ENCODE peak calls at places on chromosomes 11 and 22, in eight cellular contexts. One of them, this sample, is unnamed.

GRCh38 chr22:45397806-45398205 is 15.6 kb downstream of the SMC1B start:
- DNase-seq in ovary: no peak
- DNase-seq in CD4-positive, alpha-beta T cell: no peak
- DNase-seq in CD4-positive, CD25-positive, alpha-beta regulatory T cell: peak; percentile 18
- DNase-seq in fibroblast of lung: no peak
- DNase-seq in colonic mucosa: no peak
- DNase-seq in IMR-90: no peak
- DNase-seq in dorsolateral prefrontal cortex: no peak
- DNase-seq in this sample: no peak

GRCh38 chr11:19978668-19979518 is 181.4 kb downstream of the DBX1 start:
- DNase-seq in ovary: peak; percentile 33
- DNase-seq in CD4-positive, alpha-beta T cell: no peak
- DNase-seq in CD4-positive, CD25-positive, alpha-beta regulatory T cell: no peak
- DNase-seq in fibroblast of lung: peak; percentile 88
- DNase-seq in colonic mucosa: no peak
- DNase-seq in IMR-90: peak; percentile 90
- DNase-seq in dorsolateral prefrontal cortex: no peak
- DNase-seq in this sample: no peak

GRCh38 chr22:20844055-20845037 is 14.3 kb downstream of the PI4KA start:
- DNase-seq in ovary: no peak
- DNase-seq in CD4-positive, alpha-beta T cell: no peak
- DNase-seq in CD4-positive, CD25-positive, alpha-beta regulatory T cell: no peak
- DNase-seq in fibroblast of lung: no peak
- DNase-seq in colonic mucosa: no peak
- DNase-seq in IMR-90: no peak
- DNase-seq in dorsolateral prefrontal cortex: no peak
- DNase-seq in this sample: no peak

GRCh38 chr11:28808771-28809170 is 700.6 kb downstream of the METTL15 start:
- DNase-seq in ovary: no peak
- DNase-seq in CD4-positive, alpha-beta T cell: no peak
- DNase-seq in CD4-positive, CD25-positive, alpha-beta regulatory T cell: no peak
- DNase-seq in fibroblast of lung: no peak
- DNase-seq in colonic mucosa: no peak
- DNase-seq in IMR-90: no peak
- DNase-seq in dorsolateral prefrontal cortex: no peak
- DNase-seq in this sample: no peak

GRCh38 chr11:83033972-83034672 is 37.6 kb downstream of the RAB30 start:
- DNase-seq in ovary: peak; percentile 52
- DNase-seq in CD4-positive, alpha-beta T cell: no peak
- DNase-seq in CD4-positive, CD25-positive, alpha-beta regulatory T cell: no peak
- DNase-seq in fibroblast of lung: peak; percentile 88
- DNase-seq in colonic mucosa: peak; percentile 48
- DNase-seq in IMR-90: peak; percentile 71
- DNase-seq in dorsolateral prefrontal cortex: peak; percentile 38
- DNase-seq in this sample: peak; percentile 41

GRCh38 chr11:62665630-62666258 is 632 bp downstream of the CSKMT start:
- DNase-seq in ovary: peak; percentile 63
- DNase-seq in CD4-positive, alpha-beta T cell: peak; percentile 31
- DNase-seq in CD4-positive, CD25-positive, alpha-beta regulatory T cell: peak; percentile 58
- DNase-seq in fibroblast of lung: peak; percentile 66
- DNase-seq in colonic mucosa: peak; percentile 64
- DNase-seq in IMR-90: peak; percentile 66
- DNase-seq in dorsolateral prefrontal cortex: peak; percentile 57
- DNase-seq in this sample: peak; percentile 79

GRCh38 chr22:48404004-48404403 is 1423.7 kb downstream of the BRD1 start:
- DNase-seq in ovary: no peak
- DNase-seq in CD4-positive, alpha-beta T cell: no peak
- DNase-seq in CD4-positive, CD25-positive, alpha-beta regulatory T cell: no peak
- DNase-seq in fibroblast of lung: no peak
- DNase-seq in colonic mucosa: no peak
- DNase-seq in IMR-90: no peak
- DNase-seq in dorsolateral prefrontal cortex: no peak
- DNase-seq in this sample: no peak

GRCh38 chr11:10494636-10495463 is 39.8 kb downstream of the AMPD3 start:
- DNase-seq in ovary: peak; percentile 11
- DNase-seq in CD4-positive, alpha-beta T cell: no peak
- DNase-seq in CD4-positive, CD25-positive, alpha-beta regulatory T cell: no peak
- DNase-seq in fibroblast of lung: no peak
- DNase-seq in colonic mucosa: peak; percentile 15
- DNase-seq in IMR-90: no peak
- DNase-seq in dorsolateral prefrontal cortex: no peak
- DNase-seq in this sample: no peak

GRCh38 chr11:1851437-1852180 is 1.3 kb upstream of the LSP1 start:
- DNase-seq in ovary: no peak
- DNase-seq in CD4-positive, alpha-beta T cell: no peak
- DNase-seq in CD4-positive, CD25-positive, alpha-beta regulatory T cell: peak; percentile 17
- DNase-seq in fibroblast of lung: no peak
- DNase-seq in colonic mucosa: no peak
- DNase-seq in IMR-90: no peak
- DNase-seq in dorsolateral prefrontal cortex: no peak
- DNase-seq in this sample: no peak

GRCh38 chr22:35590634-35591295 is 26.4 kb downstream of the MB start:
- DNase-seq in ovary: no peak
- DNase-seq in CD4-positive, alpha-beta T cell: no peak
- DNase-seq in CD4-positive, CD25-positive, alpha-beta regulatory T cell: no peak
- DNase-seq in fibroblast of lung: no peak
- DNase-seq in colonic mucosa: no peak
- DNase-seq in IMR-90: no peak
- DNase-seq in dorsolateral prefrontal cortex: no peak
- DNase-seq in this sample: peak; percentile 86

GRCh38 chr22:39674536-39674935 is 104.0 kb downstream of the CACNA1I start:
- DNase-seq in ovary: no peak
- DNase-seq in CD4-positive, alpha-beta T cell: no peak
- DNase-seq in CD4-positive, CD25-positive, alpha-beta regulatory T cell: no peak
- DNase-seq in fibroblast of lung: peak; percentile 4
- DNase-seq in colonic mucosa: no peak
- DNase-seq in IMR-90: peak; percentile 26
- DNase-seq in dorsolateral prefrontal cortex: no peak
- DNase-seq in this sample: no peak

GRCh38 chr11:58059011-58059358 is 28.2 kb downstream of the OR6Q1 start:
- DNase-seq in ovary: no peak
- DNase-seq in CD4-positive, alpha-beta T cell: no peak
- DNase-seq in CD4-positive, CD25-positive, alpha-beta regulatory T cell: no peak
- DNase-seq in fibroblast of lung: peak; percentile 97
- DNase-seq in colonic mucosa: no peak
- DNase-seq in IMR-90: peak; percentile 92
- DNase-seq in dorsolateral prefrontal cortex: no peak
- DNase-seq in this sample: no peak

GRCh38 chr11:110908401-110909106 is 196.3 kb upstream of the ARHGAP20 start:
- DNase-seq in ovary: no peak
- DNase-seq in CD4-positive, alpha-beta T cell: no peak
- DNase-seq in CD4-positive, CD25-positive, alpha-beta regulatory T cell: peak; percentile 44
- DNase-seq in fibroblast of lung: peak; percentile 97
- DNase-seq in colonic mucosa: no peak
- DNase-seq in IMR-90: peak; percentile 94
- DNase-seq in dorsolateral prefrontal cortex: no peak
- DNase-seq in this sample: no peak

GRCh38 chr22:30228509-30229359 is 17.8 kb downstream of the LIF start:
- DNase-seq in ovary: no peak
- DNase-seq in CD4-positive, alpha-beta T cell: no peak
- DNase-seq in CD4-positive, CD25-positive, alpha-beta regulatory T cell: no peak
- DNase-seq in fibroblast of lung: peak; percentile 74
- DNase-seq in colonic mucosa: no peak
- DNase-seq in IMR-90: no peak
- DNase-seq in dorsolateral prefrontal cortex: no peak
- DNase-seq in this sample: no peak

GRCh38 chr11:9274499-9275228 is 9.5 kb upstream of the DENND5A start:
- DNase-seq in ovary: no peak
- DNase-seq in CD4-positive, alpha-beta T cell: no peak
- DNase-seq in CD4-positive, CD25-positive, alpha-beta regulatory T cell: no peak
- DNase-seq in fibroblast of lung: no peak
- DNase-seq in colonic mucosa: no peak
- DNase-seq in IMR-90: no peak
- DNase-seq in dorsolateral prefrontal cortex: no peak
- DNase-seq in this sample: no peak

GRCh38 chr11:114912826-114913225 is 234.5 kb downstream of the NXPE2 start:
- DNase-seq in ovary: no peak
- DNase-seq in CD4-positive, alpha-beta T cell: no peak
- DNase-seq in CD4-positive, CD25-positive, alpha-beta regulatory T cell: no peak
- DNase-seq in fibroblast of lung: no peak
- DNase-seq in colonic mucosa: no peak
- DNase-seq in IMR-90: no peak
- DNase-seq in dorsolateral prefrontal cortex: no peak
- DNase-seq in this sample: no peak

GRCh38 chr11:114914231-114915005 is 236.1 kb downstream of the NXPE2 start:
- DNase-seq in ovary: no peak
- DNase-seq in CD4-positive, alpha-beta T cell: no peak
- DNase-seq in CD4-positive, CD25-positive, alpha-beta regulatory T cell: no peak
- DNase-seq in fibroblast of lung: no peak
- DNase-seq in colonic mucosa: no peak
- DNase-seq in IMR-90: no peak
- DNase-seq in dorsolateral prefrontal cortex: no peak
- DNase-seq in this sample: no peak

DNA sequence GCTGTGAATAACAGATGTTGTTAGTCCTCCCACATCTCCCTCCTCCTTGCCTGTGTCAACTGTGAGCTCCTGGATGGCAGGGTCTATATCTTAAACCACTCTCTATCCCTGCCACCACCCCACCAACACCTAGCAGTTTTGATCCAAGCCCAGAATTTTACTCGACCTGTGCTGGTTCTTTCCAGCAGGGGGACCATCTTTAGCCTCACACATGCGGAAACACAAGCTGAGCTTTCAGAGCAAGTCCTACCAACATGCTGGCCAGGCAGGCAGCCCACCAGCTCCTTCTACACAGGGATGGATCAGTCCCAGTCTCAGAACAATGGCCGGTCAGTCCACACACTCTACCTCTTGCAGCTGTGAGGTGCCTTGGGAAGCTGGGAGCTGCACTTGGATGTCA is 231.5 kb downstream of the NXPE2 start:
- DNase-seq in ovary: no peak
- DNase-seq in CD4-positive, alpha-beta T cell: no peak
- DNase-seq in CD4-positive, CD25-positive, alpha-beta regulatory T cell: no peak
- DNase-seq in fibroblast of lung: no peak
- DNase-seq in colonic mucosa: no peak
- DNase-seq in IMR-90: no peak
- DNase-seq in dorsolateral prefrontal cortex: no peak
- DNase-seq in this sample: no peak
- H3K27ac ChIP-seq in ovary: no peak overlapping the region
- H3K27ac ChIP-seq in CD4-positive, alpha-beta T cell: no peak overlapping the region
- H3K27ac ChIP-seq in CD4-positive, CD25-positive, alpha-beta regulatory T cell: no peak overlapping the region
- H3K27ac ChIP-seq in fibroblast of lung: no peak overlapping the region
- H3K27ac ChIP-seq in colonic mucosa: no peak overlapping the region
- H3K27ac ChIP-seq in IMR-90: no peak overlapping the region
- H3K27ac ChIP-seq in dorsolateral prefrontal cortex: no peak overlapping the region
- H3K27ac ChIP-seq in this sample: no peak overlapping the region

GRCh38 chr11:67356551-67356866 is 3.2 kb upstream of the POLD4 start:
- DNase-seq in ovary: peak; percentile 28
- DNase-seq in CD4-positive, alpha-beta T cell: no peak
- DNase-seq in CD4-positive, CD25-positive, alpha-beta regulatory T cell: no peak
- DNase-seq in fibroblast of lung: no peak
- DNase-seq in colonic mucosa: no peak
- DNase-seq in IMR-90: no peak
- DNase-seq in dorsolateral prefrontal cortex: no peak
- DNase-seq in this sample: no peak
- H3K27ac ChIP-seq in ovary: peak overlapping the region; percentile 96
- H3K27ac ChIP-seq in CD4-positive, alpha-beta T cell: no peak overlapping the region
- H3K27ac ChIP-seq in CD4-positive, CD25-positive, alpha-beta regulatory T cell: peak overlapping the region; percentile 15
- H3K27ac ChIP-seq in fibroblast of lung: peak overlapping the region; percentile 99
- H3K27ac ChIP-seq in colonic mucosa: peak overlapping the region; percentile 100
- H3K27ac ChIP-seq in IMR-90: peak overlapping the region; percentile 87
- H3K27ac ChIP-seq in dorsolateral prefrontal cortex: no peak overlapping the region
- H3K27ac ChIP-seq in this sample: peak overlapping the region; percentile 99

GRCh38 chr11:70201876-70202861 is 927 bp upstream of the FADD start:
- DNase-seq in ovary: no peak
- DNase-seq in CD4-positive, alpha-beta T cell: no peak
- DNase-seq in CD4-positive, CD25-positive, alpha-beta regulatory T cell: no peak
- DNase-seq in fibroblast of lung: peak; percentile 25
- DNase-seq in colonic mucosa: no peak
- DNase-seq in IMR-90: no peak
- DNase-seq in dorsolateral prefrontal cortex: no peak
- DNase-seq in this sample: no peak
- H3K27ac ChIP-seq in ovary: no peak overlapping the region
- H3K27ac ChIP-seq in CD4-positive, alpha-beta T cell: peak overlapping the region; percentile 97
- H3K27ac ChIP-seq in CD4-positive, CD25-positive, alpha-beta regulatory T cell: peak overlapping the region; percentile 88
- H3K27ac ChIP-seq in fibroblast of lung: peak overlapping the region; percentile 94
- H3K27ac ChIP-seq in colonic mucosa: peak overlapping the region; percentile 98
- H3K27ac ChIP-seq in IMR-90: no peak overlapping the region
- H3K27ac ChIP-seq in dorsolateral prefrontal cortex: no peak overlapping the region
- H3K27ac ChIP-seq in this sample: no peak overlapping the region

GRCh38 chr11:66688561-66689534 is 11.2 kb upstream of the RBM4B start:
- DNase-seq in ovary: no peak
- DNase-seq in CD4-positive, alpha-beta T cell: no peak
- DNase-seq in CD4-positive, CD25-positive, alpha-beta regulatory T cell: no peak
- DNase-seq in fibroblast of lung: no peak
- DNase-seq in colonic mucosa: no peak
- DNase-seq in IMR-90: no peak
- DNase-seq in dorsolateral prefrontal cortex: no peak
- DNase-seq in this sample: no peak
- H3K27ac ChIP-seq in ovary: no peak overlapping the region
- H3K27ac ChIP-seq in CD4-positive, alpha-beta T cell: no peak overlapping the region
- H3K27ac ChIP-seq in CD4-positive, CD25-positive, alpha-beta regulatory T cell: no peak overlapping the region
- H3K27ac ChIP-seq in fibroblast of lung: no peak overlapping the region
- H3K27ac ChIP-seq in colonic mucosa: no peak overlapping the region
- H3K27ac ChIP-seq in IMR-90: no peak overlapping the region
- H3K27ac ChIP-seq in dorsolateral prefrontal cortex: peak overlapping the region; percentile 30
- H3K27ac ChIP-seq in this sample: no peak overlapping the region

DNA sequence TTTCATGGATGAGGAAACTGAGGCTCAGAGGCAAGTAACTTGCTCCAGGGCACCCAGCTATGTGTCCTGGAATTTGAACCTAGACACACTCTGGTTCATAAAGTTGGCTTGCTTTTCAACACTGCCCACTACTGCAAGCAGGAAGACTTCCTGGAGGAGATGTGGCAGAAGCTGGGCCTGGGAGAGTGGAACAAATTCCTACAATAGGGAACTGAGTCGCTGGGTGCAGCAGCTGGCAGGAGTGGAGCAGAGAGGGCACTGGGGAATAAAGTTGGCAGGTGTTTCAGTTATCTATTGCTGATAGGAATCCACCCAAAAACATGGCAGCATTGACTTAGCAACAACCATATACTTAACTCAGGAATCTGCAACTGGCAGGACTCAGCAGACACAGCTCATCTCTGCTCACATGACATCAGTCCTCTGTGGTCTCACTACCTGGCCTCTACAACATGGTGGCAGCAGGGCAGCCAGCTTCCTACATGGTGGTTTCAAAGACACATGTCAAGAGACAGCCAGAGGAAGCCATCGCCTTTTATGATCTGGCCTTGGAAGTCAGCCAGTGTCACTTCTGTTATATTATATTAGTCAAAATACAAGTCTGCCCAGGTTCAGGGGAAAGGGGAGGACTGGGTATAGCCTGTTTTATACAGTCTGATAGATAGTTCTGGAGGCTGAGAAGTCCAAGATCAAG is 10.6 kb upstream of the CARD10 start:
- DNase-seq in ovary: no peak
- DNase-seq in CD4-positive, alpha-beta T cell: no peak
- DNase-seq in CD4-positive, CD25-positive, alpha-beta regulatory T cell: no peak
- DNase-seq in fibroblast of lung: no peak
- DNase-seq in colonic mucosa: peak; percentile 87
- DNase-seq in IMR-90: no peak
- DNase-seq in dorsolateral prefrontal cortex: no peak
- DNase-seq in this sample: no peak
- H3K27ac ChIP-seq in ovary: no peak overlapping the region
- H3K27ac ChIP-seq in CD4-positive, alpha-beta T cell: no peak overlapping the region
- H3K27ac ChIP-seq in CD4-positive, CD25-positive, alpha-beta regulatory T cell: no peak overlapping the region
- H3K27ac ChIP-seq in fibroblast of lung: no peak overlapping the region
- H3K27ac ChIP-seq in colonic mucosa: peak overlapping the region; percentile 68
- H3K27ac ChIP-seq in IMR-90: no peak overlapping the region
- H3K27ac ChIP-seq in dorsolateral prefrontal cortex: no peak overlapping the region
- H3K27ac ChIP-seq in this sample: no peak overlapping the region

GRCh38 chr11:72786305-72787261 is 7.3 kb downstream of the STARD10 start:
- DNase-seq in ovary: no peak
- DNase-seq in CD4-positive, alpha-beta T cell: no peak
- DNase-seq in CD4-positive, CD25-positive, alpha-beta regulatory T cell: no peak
- DNase-seq in fibroblast of lung: no peak
- DNase-seq in colonic mucosa: peak; percentile 92
- DNase-seq in IMR-90: no peak
- DNase-seq in dorsolateral prefrontal cortex: no peak
- DNase-seq in this sample: no peak
- H3K27ac ChIP-seq in ovary: no peak overlapping the region
- H3K27ac ChIP-seq in CD4-positive, alpha-beta T cell: no peak overlapping the region
- H3K27ac ChIP-seq in CD4-positive, CD25-positive, alpha-beta regulatory T cell: no peak overlapping the region
- H3K27ac ChIP-seq in fibroblast of lung: no peak overlapping the region
- H3K27ac ChIP-seq in colonic mucosa: peak overlapping the region; percentile 90
- H3K27ac ChIP-seq in IMR-90: no peak overlapping the region
- H3K27ac ChIP-seq in dorsolateral prefrontal cortex: no peak overlapping the region
- H3K27ac ChIP-seq in this sample: no peak overlapping the region

This sample was measured in psoas muscle.